ENCODE peak calls at places on chromosomes 7 and 10, in seven cellular contexts. J, F, I, R, H, C and T are unnamed samples.

GRCh38 chr7:2272031-2272430 is 30.0 kb downstream of the NUDT1 start:
- DNase-seq in I (no peak), H (no peak), R (no peak), F (no peak), J (no peak), C (no peak), T (no peak)

GRCh38 chr7:130963349-130963748 is 229.3 kb upstream of the KLF14 start:
- DNase-seq in J (no peak), H (no peak), F (no peak), R (no peak), I (no peak), C (no peak), T (no peak)

GRCh38 chr7:38506756-38507155 is 124.4 kb downstream of the AMPH start:
- DNase-seq in R (no peak), J (no peak), C (no peak), I (no peak), F (no peak), H (no peak), T (no peak)

GRCh38 chr7:41567350-41568114 is 135.4 kb downstream of the INHBA start:
- DNase-seq in J (no peak), I (no peak), R (no peak), H (no peak), F (no peak), C (no peak), T (no peak)

GRCh38 chr7:73978681-73979563 is 49.1 kb upstream of the ELN start:
- DNase-seq in I (no peak), J (no peak), R (peak; percentile 62), H (peak; percentile 90), C (peak; percentile 72), F (no peak), T (no peak)

GRCh38 chr7:151796871-151797270 is 80.0 kb downstream of the PRKAG2 start:
- DNase-seq in F (no peak), J (no peak), H (peak; percentile 41), I (no peak), R (no peak), C (no peak), T (no peak)

GRCh38 chr7:72183835-72184234 is 228.3 kb downstream of the CALN1 start:
- DNase-seq in I (no peak), C (no peak), R (peak; percentile 41), F (no peak), J (no peak), H (no peak), T (no peak)

GRCh38 chr7:155660059-155660757 is 15.7 kb downstream of the RBM33 start:
- DNase-seq in H (no peak), F (no peak), J (no peak), C (no peak), I (no peak), R (peak; percentile 87), T (no peak)

GRCh38 chr7:6436385-6436685 is 11.4 kb downstream of the DAGLB start:
- DNase-seq in C (no peak), J (no peak), H (no peak), F (no peak), I (no peak), R (no peak), T (no peak)

GRCh38 chr10:113099431-113100298 is 149.6 kb downstream of the TCF7L2 start:
- DNase-seq in H (no peak), I (no peak), F (no peak), J (no peak), R (no peak), C (no peak), T (no peak)

GRCh38 chr10:93573051-93573909 is 6.8 kb downstream of the FFAR4 start:
- DNase-seq in R (no peak), C (no peak), J (no peak), F (no peak), H (no peak), I (no peak), T (no peak)

GRCh38 chr10:59283456-59284082 is 78.8 kb downstream of the FAM13C start:
- DNase-seq in R (no peak), F (no peak), I (no peak), C (no peak), H (no peak), J (no peak), T (no peak)

GRCh38 chr10:49646256-49646870 is 32.5 kb downstream of the CHAT start:
- DNase-seq in I (no peak), R (no peak), C (peak; percentile 25), J (no peak), F (no peak), H (peak; percentile 24), T (no peak)

GRCh38 chr7:151454932-151455530 is 15.1 kb upstream of the CRYGN start:
- DNase-seq in R (no peak), C (no peak), H (no peak), F (no peak), J (no peak), I (no peak), T (no peak)

GRCh38 chr7:36583318-36583717 is 141.0 kb downstream of the AOAH start:
- DNase-seq in R (no peak), J (no peak), F (no peak), I (no peak), H (no peak), C (no peak), T (no peak)

GRCh38 chr7:85851571-85852193 is 664.8 kb upstream of the SEMA3D start:
- DNase-seq in I (no peak), C (no peak), J (no peak), H (no peak), R (peak; percentile 39), F (no peak), T (no peak)

GRCh38 chr10:30366829-30367228 is 17.8 kb upstream of the MTPAP start:
- DNase-seq in R (no peak), J (no peak), H (no peak), C (no peak), I (no peak), F (no peak), T (no peak)

GRCh38 chr10:72888151-72888638 is 5.3 kb upstream of the OIT3 start:
- DNase-seq in R (no peak), H (no peak), F (no peak), J (no peak), C (no peak), I (no peak), T (no peak)

GRCh38 chr7:151046603-151047573 is 1.4 kb upstream of the ASIC3 start:
- DNase-seq in R (no peak), F (no peak), J (no peak), H (peak; percentile 78), C (no peak), I (no peak), T (no peak)

GRCh38 chr7:4048336-4048735 is 633.8 kb upstream of the FOXK1 start:
- DNase-seq in J (no peak), H (no peak), I (no peak), F (no peak), C (no peak), R (no peak), T (no peak)

GRCh38 chr7:70093496-70093895 is 495.2 kb downstream of the AUTS2 start:
- DNase-seq in R (no peak), J (no peak), I (no peak), C (no peak), H (no peak), F (no peak), T (no peak)

GRCh38 chr7:118844748-118845147 is 620.2 kb downstream of the ANKRD7 start:
- DNase-seq in C (no peak), F (no peak), J (no peak), I (no peak), H (no peak), R (no peak), T (no peak)

GRCh38 chr10:70925377-70926214 is 37.2 kb upstream of the PCBD1 start:
- DNase-seq in I (no peak), H (no peak), J (peak; percentile 28), F (peak; percentile 40), C (no peak), R (peak; percentile 47), T (peak; percentile 21)

GRCh38 chr10:13784067-13784466 is 197.3 kb downstream of the PRPF18 start:
- DNase-seq in I (no peak), F (no peak), J (peak; percentile 11), H (no peak), R (peak; percentile 64), C (no peak), T (no peak)

GRCh38 chr10:7519351-7519750 is 108.5 kb upstream of the SFMBT2 start:
- DNase-seq in F (no peak), H (peak; percentile 58), R (no peak), J (no peak), C (no peak), I (no peak), T (no peak)

GRCh38 chr7:83109352-83109751 is 53.3 kb downstream of the PCLO start:
- DNase-seq in F (no peak), R (no peak), C (no peak), H (no peak), I (no peak), J (no peak), T (no peak)

GRCh38 chr7:143510854-143511592 is 33.4 kb downstream of the TAS2R41 start:
- DNase-seq in R (no peak), C (no peak), I (no peak), J (no peak), H (no peak), F (no peak), T (no peak)

GRCh38 chr7:2270495-2270894 is 28.5 kb downstream of the NUDT1 start:
- DNase-seq in C (no peak), F (no peak), J (no peak), H (no peak), R (no peak), I (no peak), T (no peak)

GRCh38 chr7:129807863-129808262 is 144.9 kb downstream of the UBE2H start:
- DNase-seq in C (no peak), I (no peak), J (no peak), F (no peak), R (no peak), H (no peak), T (no peak)

GRCh38 chr10:2839081-2839725 is 228.1 kb upstream of the PFKP start:
- DNase-seq in H (no peak), J (no peak), I (no peak), R (peak; percentile 26), F (peak; percentile 11), C (peak; percentile 64), T (no peak)

GRCh38 chr7:91270372-91270771 is 6.1 kb downstream of the FZD1 start:
- DNase-seq in H (no peak), J (no peak), I (no peak), R (no peak), C (no peak), F (no peak), T (no peak)

GRCh38 chr10:27558612-27559020 is 54.5 kb downstream of the RAB18 start:
- DNase-seq in H (peak; percentile 35), I (no peak), R (peak; percentile 67), J (no peak), F (peak; percentile 5), C (peak; percentile 65), T (no peak)

GRCh38 chr10:14126697-14127440 is 203.9 kb downstream of the FRMD4A start:
- DNase-seq in I (no peak), F (no peak), R (no peak), J (no peak), C (no peak), H (peak; percentile 72), T (no peak)

GRCh38 chr10:27998178-27998953 is 513 bp downstream of the ODAD2 start:
- DNase-seq in J (no peak), R (no peak), C (no peak), H (no peak), I (no peak), F (no peak), T (no peak)